ENCODE peak calls at places on chromosomes 5 and 9, in seven cellular contexts. U, B, V, Y, Z, G and O are unnamed samples.

GRCh38 chr9:38681747-38682227 is 38.1 kb downstream of the FAM240B start:
- DNase-seq in V (no peak), U (no peak), B (no peak), Y (no peak), Z (no peak), G (no peak), O (no peak)

GRCh38 chr5:13985736-13986418 is 41.4 kb upstream of the DNAH5 start:
- DNase-seq in G (no peak), B (no peak), U (no peak), Y (no peak), Z (no peak), V (peak; percentile 13), O (no peak)

GRCh38 chr9:80951675-80952074 is 737.7 kb downstream of the TLE1 start:
- DNase-seq in B (no peak), U (no peak), V (no peak), Z (no peak), Y (no peak), G (no peak), O (no peak)

GRCh38 chr9:99134893-99135341 is 30.0 kb downstream of the TGFBR1 start:
- DNase-seq in Y (no peak), B (no peak), Z (no peak), G (no peak), V (no peak), U (no peak), O (no peak)

GRCh38 chr9:128325629-128326028 is 3.0 kb downstream of the COQ4 start:
- DNase-seq in B (no peak), Z (peak; percentile 17), G (no peak), V (no peak), Y (no peak), U (no peak), O (no peak)

GRCh38 chr5:67315082-67315801 is 118.6 kb upstream of the CD180 start:
- DNase-seq in V (no peak), Z (no peak), Y (peak; percentile 69), G (no peak), B (no peak), U (no peak), O (no peak)

GRCh38 chr5:135185461-135186075 is 151.5 kb upstream of the PITX1 start:
- DNase-seq in U (no peak), Y (no peak), V (no peak), B (no peak), Z (no peak), G (no peak), O (peak; percentile 39)

GRCh38 chr5:54659651-54660050 is 142.1 kb downstream of the SNX18 start:
- DNase-seq in Z (no peak), Y (no peak), G (no peak), U (peak; percentile 72), B (no peak), V (no peak), O (no peak)

GRCh38 chr5:138515571-138516275 is 27.3 kb downstream of the ETF1 start:
- DNase-seq in B (no peak), G (no peak), U (no peak), Z (no peak), V (no peak), Y (no peak), O (no peak)

GRCh38 chr5:10599828-10600227 is 36.0 kb downstream of the ANKRD33B start:
- DNase-seq in G (no peak), U (no peak), Y (no peak), V (no peak), Z (no peak), B (no peak), O (no peak)

GRCh38 chr5:132797651-132798050 is 15.5 kb upstream of the SOWAHA start:
- DNase-seq in U (no peak), V (no peak), Y (no peak), Z (no peak), B (peak; percentile 24), G (no peak), O (no peak)

GRCh38 chr5:530556-530955 is 6.3 kb upstream of the SLC9A3 start:
- DNase-seq in U (no peak), Y (peak; percentile 66), V (no peak), B (no peak), G (no peak), Z (no peak), O (no peak)

GRCh38 chr9:131279927-131280530 is 3.7 kb upstream of the FAM78A start:
- DNase-seq in Y (no peak), B (no peak), Z (peak; percentile 39), V (no peak), G (no peak), U (no peak), O (no peak)

GRCh38 chr5:150562832-150563231 is 54.9 kb downstream of the NDST1 start:
- DNase-seq in G (no peak), U (no peak), V (peak; percentile 56), Z (no peak), Y (no peak), B (no peak), O (peak; percentile 52)

GRCh38 chr5:61115968-61116367 is 46.3 kb downstream of the SMIM15 start:
- DNase-seq in Z (no peak), B (no peak), U (no peak), Y (no peak), G (no peak), V (no peak), O (no peak)

GRCh38 chr5:126745259-126745992 is 31.5 kb upstream of the LMNB1 start:
- DNase-seq in B (no peak), Z (no peak), U (no peak), Y (no peak), G (no peak), V (no peak), O (no peak)

DNA sequence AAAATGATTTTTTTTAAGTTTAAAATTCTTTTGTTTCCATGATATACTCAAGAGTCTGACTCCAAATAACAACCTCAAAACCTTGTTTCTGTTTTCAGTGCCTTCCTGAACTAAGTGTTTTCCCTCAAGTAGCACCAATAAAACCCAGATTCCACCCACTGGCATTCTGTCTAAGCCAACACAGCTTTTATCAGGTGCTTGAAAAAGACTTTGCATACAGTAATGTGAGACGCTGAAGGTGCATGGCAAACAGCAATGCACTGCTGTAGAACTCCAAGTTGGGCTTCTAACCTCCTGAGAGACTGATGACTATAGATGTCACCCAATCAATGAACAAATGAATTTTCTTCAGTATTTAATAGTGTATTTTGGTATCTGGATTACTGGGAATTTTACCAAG is 95.7 kb downstream of the NFIB start:
- DNase-seq in V (no peak), G (no peak), Y (no peak), Z (no peak), U (no peak), B (no peak), O (no peak)
- H3K27ac ChIP-seq in V (no peak overlapping the region), G (no peak overlapping the region), Y (no peak overlapping the region), Z (no peak overlapping the region), U (no peak overlapping the region), B (no peak overlapping the region), O (no peak overlapping the region)

DNA sequence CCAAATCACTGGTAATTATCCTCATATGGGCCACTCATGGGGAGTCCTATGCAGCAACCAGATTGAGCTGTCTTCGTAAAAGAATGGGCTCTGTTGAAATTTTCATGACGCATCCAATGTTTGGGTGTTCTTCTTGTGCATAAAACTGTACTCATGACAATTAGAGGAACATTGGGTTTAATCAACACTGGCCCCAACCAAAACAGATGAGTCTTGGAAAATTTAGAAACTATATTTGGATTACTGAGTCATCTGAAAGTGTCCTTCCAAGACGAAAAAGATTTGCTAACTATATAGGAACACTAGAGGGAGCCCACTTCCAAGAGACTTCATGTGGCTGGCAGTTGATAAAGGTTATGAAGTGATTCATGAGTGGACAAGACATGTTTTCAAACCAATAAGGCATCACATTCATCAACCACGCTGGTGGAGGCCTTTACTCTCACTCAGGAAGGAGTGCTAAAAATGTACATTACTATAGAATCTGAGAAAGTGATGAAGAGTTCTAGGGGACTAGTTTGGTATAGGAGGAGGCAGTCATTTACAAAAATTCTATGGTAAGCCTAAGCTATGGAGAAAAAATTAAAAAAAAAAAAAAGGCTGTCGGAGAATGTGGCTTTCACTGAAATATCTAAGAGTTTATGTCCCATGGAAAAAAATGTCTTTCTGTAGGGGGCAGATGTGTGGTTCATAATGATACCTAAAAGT is 313.5 kb downstream of the PRDM9 start:
- DNase-seq in B (no peak), U (no peak), Z (no peak), G (no peak), V (no peak), Y (no peak), O (no peak)
- TF ChIP-seq CTCF in B (no peak), U (no peak), Z (peak; percentile 33), G (peak; percentile 1), V (no peak), Y (no peak), O (peak; percentile 12)

GRCh38 chr5:177301503-177302165 is 1.9 kb downstream of the RAB24 start:
- DNase-seq in U (peak; percentile 65), G (no peak), V (no peak), Y (peak; percentile 73), Z (no peak), B (no peak), O (peak; percentile 86)

GRCh38 chr5:177302354-177303110 is 987 bp downstream of the RAB24 start:
- DNase-seq in B (no peak), Z (peak; percentile 32), Y (peak; percentile 77), G (no peak), U (peak; percentile 64), V (no peak), O (no peak)

GRCh38 chr5:177300971-177301370 is 2.5 kb downstream of the RAB24 start:
- DNase-seq in G (no peak), Y (no peak), B (no peak), Z (no peak), V (no peak), U (no peak), O (no peak)

GRCh38 chr5:177299711-177300110 is 3.8 kb downstream of the RAB24 start:
- DNase-seq in Z (no peak), Y (peak; percentile 74), V (no peak), G (no peak), U (no peak), B (no peak), O (no peak)

DNA sequence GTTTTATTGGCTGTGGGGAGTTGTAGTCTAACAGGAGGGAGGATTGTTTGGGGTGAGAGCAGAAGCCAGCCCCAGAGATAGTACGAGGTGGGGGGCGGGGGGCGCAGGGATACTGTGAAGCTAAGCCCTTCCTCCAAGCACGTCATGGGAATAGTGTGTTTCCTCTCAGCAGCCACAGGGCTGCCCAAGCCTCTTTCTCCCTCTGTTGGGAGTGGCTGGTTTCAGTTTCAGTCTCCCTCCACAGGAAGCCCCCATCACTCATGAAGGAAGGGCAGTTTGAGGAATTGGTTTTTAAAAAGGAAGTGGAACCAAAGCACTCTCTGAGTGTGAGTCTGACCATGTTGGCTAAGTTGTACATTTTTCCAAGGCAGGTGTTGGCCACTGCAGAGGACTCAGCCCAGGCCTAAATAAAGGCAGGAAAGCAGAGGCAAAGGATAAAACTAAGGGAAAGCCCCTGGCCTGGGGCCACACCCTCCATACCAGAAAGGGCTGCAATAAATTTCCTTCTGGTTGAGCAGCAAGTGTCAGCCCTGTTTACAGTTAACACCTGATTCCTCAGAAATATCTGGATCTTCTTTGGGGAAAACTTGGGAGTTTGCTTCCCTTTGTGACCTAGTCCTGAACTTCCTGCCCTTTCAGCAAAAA is 3.2 kb downstream of the RAB24 start:
- DNase-seq in B (no peak), Y (peak; percentile 89), G (peak; percentile 88), V (no peak), U (peak; percentile 76), Z (peak; percentile 57), O (peak; percentile 76)
- TF ChIP-seq POLR2AphosphoS5 in B (no peak), Y (peak; percentile 58), G (peak; percentile 55), V (no peak), U (peak; percentile 24), Z (no peak), O (no peak)

DNA sequence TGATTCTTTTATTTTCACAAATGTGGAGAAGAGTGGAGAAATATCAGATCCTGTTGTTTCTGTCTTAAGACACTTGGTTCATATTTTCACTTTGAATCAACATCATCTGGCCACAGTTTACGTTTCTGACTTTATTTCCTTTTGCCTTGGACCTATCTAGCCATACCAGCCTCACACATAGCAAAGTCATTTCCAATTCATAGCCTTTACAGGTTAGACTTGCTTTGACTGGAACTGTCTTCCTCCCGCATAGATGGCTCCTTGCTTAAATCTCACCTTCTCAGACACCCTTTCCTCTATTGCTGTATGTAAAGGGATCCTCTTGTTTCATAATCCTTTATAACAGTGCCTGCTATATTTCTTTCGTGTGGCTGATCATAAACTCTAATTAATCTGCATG is 297.8 kb downstream of the SH3GL2 start:
- DNase-seq in G (no peak), B (no peak), Z (no peak), U (no peak), V (no peak), Y (no peak), O (no peak)
- H3K27ac ChIP-seq in G (no peak overlapping the region), B (no peak overlapping the region), Z (no peak overlapping the region), U (no peak overlapping the region), V (no peak overlapping the region), Y (no peak overlapping the region), O (no peak overlapping the region)